ENCODE peak calls at places on chromosomes 7 and 10, in four cellular contexts. O is iris pigment epithelial cell; M is glutamatergic neuron; U is CD8-positive, alpha-beta T cell. K is an unnamed sample.

GRCh38 chr10:91137822-91138221 is 82.6 kb upstream of the PCGF5 start:
- DNase-seq in O (no peak), U (no peak), M (no peak), K (no peak)

GRCh38 chr7:52257890-52258289 is 777.5 kb upstream of the POM121L12 start:
- DNase-seq in O (no peak), M (no peak), U (no peak), K (no peak)

GRCh38 chr7:45347804-45348203 is 190.2 kb downstream of the RAMP3 start:
- DNase-seq in O (peak), M (no peak), U (no peak), K (no peak)

GRCh38 chr10:61793760-61794713 is 107.5 kb upstream of the ARID5B start:
- DNase-seq in M (no peak), O (peak), U (no peak), K (no peak)

GRCh38 chr7:127021857-127022256 is 230.9 kb downstream of the GRM8 start:
- DNase-seq in M (no peak), U (no peak), O (no peak), K (no peak)

GRCh38 chr10:7258948-7259523 is 151.8 kb downstream of the SFMBT2 start:
- DNase-seq in M (no peak), O (no peak), U (peak), K (peak)

GRCh38 chr7:76424413-76425111 is at the start of gene ZP3:
- DNase-seq in M (peak), U (no peak), O (no peak), K (no peak)

GRCh38 chr10:107665459-107665858 is 501.0 kb upstream of the SORCS1 start:
- DNase-seq in U (no peak), M (no peak), O (no peak), K (no peak)

GRCh38 chr7:132207211-132207610 is 369.1 kb downstream of the PLXNA4 start:
- DNase-seq in M (no peak), U (no peak), O (no peak), K (no peak)

GRCh38 chr7:151425670-151426075 is 14.3 kb downstream of the CRYGN start:
- DNase-seq in U (no peak), M (no peak), O (peak), K (no peak)

K was measured in naive thymus-derived CD4-positive, alpha-beta T cell.